ENCODE peak calls at places on chromosomes 3 and 15, in eight cellular contexts. X, P, Z, A, W, R, J and N are unnamed samples.

GRCh38 chr15:29437888-29438713 is 168.5 kb upstream of the NSMCE3 start:
- DNase-seq in X (no peak), P (no peak), Z (no peak), A (no peak), W (no peak), R (no peak), J (no peak), N (peak; percentile 61)

GRCh38 chr15:77571741-77572140 is 61.0 kb downstream of the LINGO1 start:
- DNase-seq in X (no peak), P (no peak), Z (no peak), A (no peak), W (no peak), R (no peak), J (no peak), N (no peak)

GRCh38 chr3:30305021-30305420 is 301.4 kb upstream of the TGFBR2 start:
- DNase-seq in X (no peak), P (no peak), Z (no peak), A (no peak), W (no peak), R (no peak), J (no peak), N (no peak)

GRCh38 chr3:8822141-8822540 is 52.7 kb upstream of the OXTR start:
- DNase-seq in X (no peak), P (no peak), Z (no peak), A (no peak), W (no peak), R (no peak), J (no peak), N (no peak)

GRCh38 chr3:177574232-177574856 is 377.1 kb upstream of the TBL1XR1 start:
- DNase-seq in X (no peak), P (peak; percentile 59), Z (peak; percentile 61), A (peak; percentile 83), W (no peak), R (peak; percentile 71), J (no peak), N (no peak)

GRCh38 chr3:29914861-29915524 is 634.1 kb downstream of the RBMS3 start:
- DNase-seq in X (no peak), P (no peak), Z (no peak), A (no peak), W (no peak), R (no peak), J (no peak), N (no peak)

GRCh38 chr15:40010681-40011080 is 28.3 kb downstream of the SRP14 start:
- DNase-seq in X (no peak), P (no peak), Z (no peak), A (no peak), W (no peak), R (no peak), J (no peak), N (peak; percentile 80)

GRCh38 chr3:23202921-23203650 is at the start of gene UBE2E2:
- DNase-seq in X (peak; percentile 86), P (peak; percentile 73), Z (peak; percentile 75), A (peak; percentile 69), W (no peak), R (no peak), J (peak; percentile 96), N (peak; percentile 78)

GRCh38 chr3:157091096-157091833 is 68.7 kb downstream of the CCNL1 start:
- DNase-seq in X (no peak), P (no peak), Z (no peak), A (no peak), W (no peak), R (no peak), J (no peak), N (no peak)

GRCh38 chr3:129197341-129197740 is 13.6 kb upstream of the CNBP start:
- DNase-seq in X (no peak), P (no peak), Z (no peak), A (no peak), W (no peak), R (no peak), J (no peak), N (no peak)

GRCh38 chr15:37095197-37095992 is 5.0 kb downstream of the MEIS2 start:
- DNase-seq in X (no peak), P (no peak), Z (no peak), A (no peak), W (no peak), R (no peak), J (no peak), N (no peak)

GRCh38 chr15:42084465-42085235 is 9.7 kb downstream of the PLA2G4D start:
- DNase-seq in X (no peak), P (peak; percentile 80), Z (peak; percentile 81), A (peak; percentile 85), W (no peak), R (peak; percentile 46), J (peak; percentile 80), N (no peak)

GRCh38 chr15:69479971-69480370 is 27.4 kb downstream of the RPLP1 start:
- DNase-seq in X (no peak), P (no peak), Z (no peak), A (no peak), W (no peak), R (no peak), J (no peak), N (no peak)

GRCh38 chr3:50227390-50228183 is 8.4 kb upstream of the GNAI2 start:
- DNase-seq in X (peak; percentile 95), P (peak; percentile 94), Z (peak; percentile 95), A (peak; percentile 96), W (peak; percentile 95), R (peak; percentile 82), J (peak; percentile 88), N (peak; percentile 94)
- TF ChIP-seq POLR2A in X (peak; percentile 8), P (peak; percentile 57), Z (no peak), A (peak; percentile 59), W (no peak), R (no peak), J (peak; percentile 48), N (no peak)

GRCh38 chr3:194871143-194871863 is 185.6 kb downstream of the FAM43A start:
- DNase-seq in X (no peak), P (peak; percentile 88), Z (peak; percentile 57), A (peak; percentile 33), W (no peak), R (no peak), J (no peak), N (peak; percentile 84)
- TF ChIP-seq EP300 in X (no peak), P (peak; percentile 75), Z (no peak), A (no peak), W (no peak), R (no peak), J (no peak), N (no peak)

DNA sequence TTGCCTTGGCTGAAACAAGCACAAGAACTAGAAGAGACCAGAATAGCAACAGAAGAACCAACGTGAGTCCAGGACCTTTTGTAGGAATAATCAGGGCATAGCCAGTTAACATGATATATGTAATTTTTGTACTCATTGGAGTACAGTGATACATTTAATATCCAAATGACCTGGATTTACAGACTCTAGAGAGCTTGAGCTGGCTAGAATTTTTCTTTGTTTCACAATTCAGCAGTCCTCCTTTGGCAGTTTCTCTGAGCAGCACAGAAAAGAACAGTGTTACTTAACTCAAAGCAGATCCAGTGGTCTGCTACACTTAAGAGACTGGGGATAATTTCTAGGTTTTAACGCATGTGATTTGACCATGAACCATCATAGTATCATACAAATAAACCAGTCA is 245.7 kb downstream of the ADAMTSL3 start:
- DNase-seq in X (no peak), P (no peak), Z (no peak), A (no peak), W (no peak), R (no peak), J (no peak), N (no peak)
- TF ChIP-seq POLR2AphosphoS5 in X (peak; percentile 11), P (no peak), Z (no peak), A (no peak), W (no peak), R (no peak), J (no peak), N (no peak)

DNA sequence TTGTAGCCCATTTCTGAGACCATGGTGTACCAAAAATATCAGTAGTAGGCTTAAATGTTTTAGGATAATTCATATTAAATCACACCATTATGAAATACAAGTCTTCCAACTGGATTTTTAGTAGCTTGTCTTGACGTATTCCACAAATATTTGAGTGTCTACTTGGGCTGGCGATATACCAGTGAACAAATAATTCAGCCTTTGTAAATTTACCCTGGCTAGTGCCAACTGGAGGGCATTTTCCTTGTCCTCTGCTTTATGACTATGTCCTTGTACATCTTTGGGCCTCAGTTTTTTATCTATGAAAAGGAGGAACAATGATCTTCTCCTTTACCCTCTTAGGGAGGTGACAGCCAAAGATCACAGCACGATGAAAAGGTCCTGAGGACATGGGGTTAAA is 114.8 kb downstream of the FRMD4B start:
- DNase-seq in X (no peak), P (no peak), Z (no peak), A (no peak), W (no peak), R (no peak), J (no peak), N (no peak)
- TF ChIP-seq POLR2A in X (no peak), P (no peak), Z (no peak), A (no peak), W (no peak), R (no peak), J (no peak), N (no peak)

GRCh38 chr15:85725019-85725418 is 69.7 kb downstream of the KLHL25 start:
- DNase-seq in X (no peak), P (no peak), Z (no peak), A (no peak), W (no peak), R (no peak), J (no peak), N (no peak)
- TF ChIP-seq EP300 in X (no peak), P (no peak), Z (no peak), A (no peak), W (no peak), R (no peak), J (no peak), N (no peak)